ENCODE peak calls at places on chromosomes 4 and X, in nine cellular contexts. One of them, this sample, is unnamed.

GRCh38 chr4:16225681-16225995 is 633 bp downstream of the TAPT1 start:
- DNase-seq in cardiac fibroblast: peak; percentile 22
- DNase-seq in stimulated activated CD4-positive, alpha-beta T cell treated with anti-CD3 and anti-CD28 coated beads, TNF-alpha, amount 100 ng/mL, for 4 hours: no peak
- DNase-seq in activated T-cell treated with anti-CD3 and anti-CD28 coated beads, Interleukin-2, amount 50 U/mL, for 1 hour: no peak
- DNase-seq in left lung: no peak
- DNase-seq in T1000: no peak
- DNase-seq in H7: no peak
- DNase-seq in astrocyte of the spinal cord: no peak
- DNase-seq in occipital lobe: no peak
- DNase-seq in this sample: no peak

GRCh38 chrX:2610246-2611170 is 80.6 kb upstream of the CD99 start:
- DNase-seq in cardiac fibroblast: peak; percentile 60
- DNase-seq in stimulated activated CD4-positive, alpha-beta T cell treated with anti-CD3 and anti-CD28 coated beads, TNF-alpha, amount 100 ng/mL, for 4 hours: no peak
- DNase-seq in activated T-cell treated with anti-CD3 and anti-CD28 coated beads, Interleukin-2, amount 50 U/mL, for 1 hour: no peak
- DNase-seq in left lung: no peak
- DNase-seq in T1000: no peak
- DNase-seq in H7: no peak
- DNase-seq in astrocyte of the spinal cord: peak; percentile 12
- DNase-seq in occipital lobe: no peak
- DNase-seq in this sample: no peak

GRCh38 chrX:150664290-150664689 is 28.9 kb upstream of the MTMR1 start:
- DNase-seq in cardiac fibroblast: no peak
- DNase-seq in stimulated activated CD4-positive, alpha-beta T cell treated with anti-CD3 and anti-CD28 coated beads, TNF-alpha, amount 100 ng/mL, for 4 hours: no peak
- DNase-seq in activated T-cell treated with anti-CD3 and anti-CD28 coated beads, Interleukin-2, amount 50 U/mL, for 1 hour: no peak
- DNase-seq in left lung: no peak
- DNase-seq in T1000: no peak
- DNase-seq in H7: no peak
- DNase-seq in astrocyte of the spinal cord: no peak
- DNase-seq in occipital lobe: no peak
- DNase-seq in this sample: no peak

GRCh38 chrX:135509885-135510284 is 10.6 kb upstream of the INTS6L start:
- DNase-seq in cardiac fibroblast: no peak
- DNase-seq in stimulated activated CD4-positive, alpha-beta T cell treated with anti-CD3 and anti-CD28 coated beads, TNF-alpha, amount 100 ng/mL, for 4 hours: no peak
- DNase-seq in activated T-cell treated with anti-CD3 and anti-CD28 coated beads, Interleukin-2, amount 50 U/mL, for 1 hour: no peak
- DNase-seq in left lung: no peak
- DNase-seq in T1000: no peak
- DNase-seq in H7: no peak
- DNase-seq in astrocyte of the spinal cord: no peak
- DNase-seq in occipital lobe: no peak
- DNase-seq in this sample: no peak

GRCh38 chr4:69717778-69718177 is 42.6 kb downstream of the SULT1B1 start:
- DNase-seq in cardiac fibroblast: no peak
- DNase-seq in stimulated activated CD4-positive, alpha-beta T cell treated with anti-CD3 and anti-CD28 coated beads, TNF-alpha, amount 100 ng/mL, for 4 hours: no peak
- DNase-seq in activated T-cell treated with anti-CD3 and anti-CD28 coated beads, Interleukin-2, amount 50 U/mL, for 1 hour: no peak
- DNase-seq in left lung: no peak
- DNase-seq in T1000: no peak
- DNase-seq in H7: no peak
- DNase-seq in astrocyte of the spinal cord: no peak
- DNase-seq in occipital lobe: no peak
- DNase-seq in this sample: no peak

GRCh38 chr4:139247241-139247640 is 32.8 kb downstream of the MGARP start:
- DNase-seq in cardiac fibroblast: peak; percentile 56
- DNase-seq in stimulated activated CD4-positive, alpha-beta T cell treated with anti-CD3 and anti-CD28 coated beads, TNF-alpha, amount 100 ng/mL, for 4 hours: no peak
- DNase-seq in activated T-cell treated with anti-CD3 and anti-CD28 coated beads, Interleukin-2, amount 50 U/mL, for 1 hour: no peak
- DNase-seq in left lung: no peak
- DNase-seq in T1000: no peak
- DNase-seq in H7: no peak
- DNase-seq in astrocyte of the spinal cord: peak; percentile 33
- DNase-seq in occipital lobe: no peak
- DNase-seq in this sample: no peak

GRCh38 chr4:185512516-185512915 is 22.8 kb downstream of the PDLIM3 start:
- DNase-seq in cardiac fibroblast: peak; percentile 72
- DNase-seq in stimulated activated CD4-positive, alpha-beta T cell treated with anti-CD3 and anti-CD28 coated beads, TNF-alpha, amount 100 ng/mL, for 4 hours: no peak
- DNase-seq in activated T-cell treated with anti-CD3 and anti-CD28 coated beads, Interleukin-2, amount 50 U/mL, for 1 hour: no peak
- DNase-seq in left lung: no peak
- DNase-seq in T1000: no peak
- DNase-seq in H7: no peak
- DNase-seq in astrocyte of the spinal cord: peak; percentile 50
- DNase-seq in occipital lobe: no peak
- DNase-seq in this sample: no peak

GRCh38 chr4:96606451-96606850 is 766.6 kb downstream of the PDHA2 start:
- DNase-seq in cardiac fibroblast: no peak
- DNase-seq in stimulated activated CD4-positive, alpha-beta T cell treated with anti-CD3 and anti-CD28 coated beads, TNF-alpha, amount 100 ng/mL, for 4 hours: no peak
- DNase-seq in activated T-cell treated with anti-CD3 and anti-CD28 coated beads, Interleukin-2, amount 50 U/mL, for 1 hour: no peak
- DNase-seq in left lung: no peak
- DNase-seq in T1000: no peak
- DNase-seq in H7: no peak
- DNase-seq in astrocyte of the spinal cord: no peak
- DNase-seq in occipital lobe: no peak
- DNase-seq in this sample: no peak

GRCh38 chr4:53923921-53924320 is 140.5 kb downstream of the CHIC2 start:
- DNase-seq in cardiac fibroblast: no peak
- DNase-seq in stimulated activated CD4-positive, alpha-beta T cell treated with anti-CD3 and anti-CD28 coated beads, TNF-alpha, amount 100 ng/mL, for 4 hours: no peak
- DNase-seq in activated T-cell treated with anti-CD3 and anti-CD28 coated beads, Interleukin-2, amount 50 U/mL, for 1 hour: no peak
- DNase-seq in left lung: no peak
- DNase-seq in T1000: no peak
- DNase-seq in H7: no peak
- DNase-seq in astrocyte of the spinal cord: no peak
- DNase-seq in occipital lobe: no peak
- DNase-seq in this sample: no peak

GRCh38 chrX:46376246-46376885 is 168.9 kb downstream of the ZNF674 start:
- DNase-seq in cardiac fibroblast: peak; percentile 74
- DNase-seq in stimulated activated CD4-positive, alpha-beta T cell treated with anti-CD3 and anti-CD28 coated beads, TNF-alpha, amount 100 ng/mL, for 4 hours: peak; percentile 6
- DNase-seq in activated T-cell treated with anti-CD3 and anti-CD28 coated beads, Interleukin-2, amount 50 U/mL, for 1 hour: no peak
- DNase-seq in left lung: no peak
- DNase-seq in T1000: no peak
- DNase-seq in H7: peak; percentile 22
- DNase-seq in astrocyte of the spinal cord: peak; percentile 76
- DNase-seq in occipital lobe: no peak
- DNase-seq in this sample: peak; percentile 73

GRCh38 chr4:119823891-119824290 is 195.3 kb upstream of the PDE5A start:
- DNase-seq in cardiac fibroblast: no peak
- DNase-seq in stimulated activated CD4-positive, alpha-beta T cell treated with anti-CD3 and anti-CD28 coated beads, TNF-alpha, amount 100 ng/mL, for 4 hours: no peak
- DNase-seq in activated T-cell treated with anti-CD3 and anti-CD28 coated beads, Interleukin-2, amount 50 U/mL, for 1 hour: no peak
- DNase-seq in left lung: no peak
- DNase-seq in T1000: no peak
- DNase-seq in H7: no peak
- DNase-seq in astrocyte of the spinal cord: no peak
- DNase-seq in occipital lobe: no peak
- DNase-seq in this sample: no peak

GRCh38 chrX:115017455-115017854 is at the start of gene IL13RA2:
- DNase-seq in cardiac fibroblast: peak; percentile 25
- DNase-seq in stimulated activated CD4-positive, alpha-beta T cell treated with anti-CD3 and anti-CD28 coated beads, TNF-alpha, amount 100 ng/mL, for 4 hours: no peak
- DNase-seq in activated T-cell treated with anti-CD3 and anti-CD28 coated beads, Interleukin-2, amount 50 U/mL, for 1 hour: no peak
- DNase-seq in left lung: no peak
- DNase-seq in T1000: no peak
- DNase-seq in H7: no peak
- DNase-seq in astrocyte of the spinal cord: no peak
- DNase-seq in occipital lobe: no peak
- DNase-seq in this sample: peak; percentile 35

GRCh38 chr4:168514249-168514852 is 17.5 kb downstream of the PALLD start:
- DNase-seq in cardiac fibroblast: peak; percentile 75
- DNase-seq in stimulated activated CD4-positive, alpha-beta T cell treated with anti-CD3 and anti-CD28 coated beads, TNF-alpha, amount 100 ng/mL, for 4 hours: no peak
- DNase-seq in activated T-cell treated with anti-CD3 and anti-CD28 coated beads, Interleukin-2, amount 50 U/mL, for 1 hour: no peak
- DNase-seq in left lung: no peak
- DNase-seq in T1000: no peak
- DNase-seq in H7: no peak
- DNase-seq in astrocyte of the spinal cord: peak; percentile 67
- DNase-seq in occipital lobe: no peak
- DNase-seq in this sample: no peak

GRCh38 chrX:38805294-38806053 is 4.2 kb downstream of the MID1IP1 start:
- DNase-seq in cardiac fibroblast: peak; percentile 82
- DNase-seq in stimulated activated CD4-positive, alpha-beta T cell treated with anti-CD3 and anti-CD28 coated beads, TNF-alpha, amount 100 ng/mL, for 4 hours: peak; percentile 37
- DNase-seq in activated T-cell treated with anti-CD3 and anti-CD28 coated beads, Interleukin-2, amount 50 U/mL, for 1 hour: peak; percentile 72
- DNase-seq in left lung: peak; percentile 92
- DNase-seq in T1000: peak; percentile 18
- DNase-seq in H7: peak; percentile 62
- DNase-seq in astrocyte of the spinal cord: peak; percentile 81
- DNase-seq in occipital lobe: peak; percentile 8
- DNase-seq in this sample: peak; percentile 70

GRCh38 chrX:111854778-111855490 is 21.0 kb upstream of the TRPC5OS start:
- DNase-seq in cardiac fibroblast: no peak
- DNase-seq in stimulated activated CD4-positive, alpha-beta T cell treated with anti-CD3 and anti-CD28 coated beads, TNF-alpha, amount 100 ng/mL, for 4 hours: no peak
- DNase-seq in activated T-cell treated with anti-CD3 and anti-CD28 coated beads, Interleukin-2, amount 50 U/mL, for 1 hour: no peak
- DNase-seq in left lung: no peak
- DNase-seq in T1000: no peak
- DNase-seq in H7: peak; percentile 37
- DNase-seq in astrocyte of the spinal cord: no peak
- DNase-seq in occipital lobe: no peak
- DNase-seq in this sample: peak; percentile 14

GRCh38 chrX:150162141-150162540 is 201.0 kb upstream of the MAMLD1 start:
- DNase-seq in cardiac fibroblast: peak; percentile 25
- DNase-seq in stimulated activated CD4-positive, alpha-beta T cell treated with anti-CD3 and anti-CD28 coated beads, TNF-alpha, amount 100 ng/mL, for 4 hours: no peak
- DNase-seq in activated T-cell treated with anti-CD3 and anti-CD28 coated beads, Interleukin-2, amount 50 U/mL, for 1 hour: no peak
- DNase-seq in left lung: no peak
- DNase-seq in T1000: no peak
- DNase-seq in H7: no peak
- DNase-seq in astrocyte of the spinal cord: no peak
- DNase-seq in occipital lobe: no peak
- DNase-seq in this sample: no peak

GRCh38 chr4:1331591-1332353 is 15.2 kb upstream of the UVSSA start:
- DNase-seq in cardiac fibroblast: no peak
- DNase-seq in stimulated activated CD4-positive, alpha-beta T cell treated with anti-CD3 and anti-CD28 coated beads, TNF-alpha, amount 100 ng/mL, for 4 hours: no peak
- DNase-seq in activated T-cell treated with anti-CD3 and anti-CD28 coated beads, Interleukin-2, amount 50 U/mL, for 1 hour: no peak
- DNase-seq in left lung: peak; percentile 64
- DNase-seq in T1000: no peak
- DNase-seq in H7: no peak
- DNase-seq in astrocyte of the spinal cord: no peak
- DNase-seq in occipital lobe: no peak
- DNase-seq in this sample: no peak

GRCh38 chr4:124090007-124090406 is 622.5 kb downstream of the ANKRD50 start:
- DNase-seq in cardiac fibroblast: no peak
- DNase-seq in stimulated activated CD4-positive, alpha-beta T cell treated with anti-CD3 and anti-CD28 coated beads, TNF-alpha, amount 100 ng/mL, for 4 hours: no peak
- DNase-seq in activated T-cell treated with anti-CD3 and anti-CD28 coated beads, Interleukin-2, amount 50 U/mL, for 1 hour: no peak
- DNase-seq in left lung: no peak
- DNase-seq in T1000: no peak
- DNase-seq in H7: no peak
- DNase-seq in astrocyte of the spinal cord: no peak
- DNase-seq in occipital lobe: no peak
- DNase-seq in this sample: no peak

GRCh38 chr4:110236324-110236723 is 37.9 kb upstream of the ELOVL6 start:
- DNase-seq in cardiac fibroblast: no peak
- DNase-seq in stimulated activated CD4-positive, alpha-beta T cell treated with anti-CD3 and anti-CD28 coated beads, TNF-alpha, amount 100 ng/mL, for 4 hours: no peak
- DNase-seq in activated T-cell treated with anti-CD3 and anti-CD28 coated beads, Interleukin-2, amount 50 U/mL, for 1 hour: no peak
- DNase-seq in left lung: no peak
- DNase-seq in T1000: no peak
- DNase-seq in H7: no peak
- DNase-seq in astrocyte of the spinal cord: no peak
- DNase-seq in occipital lobe: no peak
- DNase-seq in this sample: no peak

GRCh38 chr4:79923290-79923689 is 149.7 kb downstream of the ANTXR2 start:
- DNase-seq in cardiac fibroblast: no peak
- DNase-seq in stimulated activated CD4-positive, alpha-beta T cell treated with anti-CD3 and anti-CD28 coated beads, TNF-alpha, amount 100 ng/mL, for 4 hours: no peak
- DNase-seq in activated T-cell treated with anti-CD3 and anti-CD28 coated beads, Interleukin-2, amount 50 U/mL, for 1 hour: no peak
- DNase-seq in left lung: no peak
- DNase-seq in T1000: no peak
- DNase-seq in H7: no peak
- DNase-seq in astrocyte of the spinal cord: no peak
- DNase-seq in occipital lobe: no peak
- DNase-seq in this sample: no peak

GRCh38 chr4:83389756-83390505 is 55.3 kb upstream of the HPSE start:
- DNase-seq in cardiac fibroblast: no peak
- DNase-seq in stimulated activated CD4-positive, alpha-beta T cell treated with anti-CD3 and anti-CD28 coated beads, TNF-alpha, amount 100 ng/mL, for 4 hours: no peak
- DNase-seq in activated T-cell treated with anti-CD3 and anti-CD28 coated beads, Interleukin-2, amount 50 U/mL, for 1 hour: no peak
- DNase-seq in left lung: no peak
- DNase-seq in T1000: no peak
- DNase-seq in H7: peak; percentile 22
- DNase-seq in astrocyte of the spinal cord: no peak
- DNase-seq in occipital lobe: no peak
- DNase-seq in this sample: no peak

GRCh38 chr4:165136529-165136928 is 23.9 kb upstream of the TMEM192 start:
- DNase-seq in cardiac fibroblast: no peak
- DNase-seq in stimulated activated CD4-positive, alpha-beta T cell treated with anti-CD3 and anti-CD28 coated beads, TNF-alpha, amount 100 ng/mL, for 4 hours: no peak
- DNase-seq in activated T-cell treated with anti-CD3 and anti-CD28 coated beads, Interleukin-2, amount 50 U/mL, for 1 hour: no peak
- DNase-seq in left lung: no peak
- DNase-seq in T1000: no peak
- DNase-seq in H7: no peak
- DNase-seq in astrocyte of the spinal cord: no peak
- DNase-seq in occipital lobe: no peak
- DNase-seq in this sample: no peak

GRCh38 chrX:16892504-16893362 is 22.6 kb upstream of the RBBP7 start:
- DNase-seq in cardiac fibroblast: peak; percentile 82
- DNase-seq in stimulated activated CD4-positive, alpha-beta T cell treated with anti-CD3 and anti-CD28 coated beads, TNF-alpha, amount 100 ng/mL, for 4 hours: no peak
- DNase-seq in activated T-cell treated with anti-CD3 and anti-CD28 coated beads, Interleukin-2, amount 50 U/mL, for 1 hour: peak; percentile 46
- DNase-seq in left lung: no peak
- DNase-seq in T1000: no peak
- DNase-seq in H7: peak; percentile 82
- DNase-seq in astrocyte of the spinal cord: peak; percentile 77
- DNase-seq in occipital lobe: peak; percentile 36
- DNase-seq in this sample: peak; percentile 91

GRCh38 chr4:189046642-189047041 is 894.0 kb upstream of the FRG1 start:
- DNase-seq in cardiac fibroblast: peak; percentile 59
- DNase-seq in stimulated activated CD4-positive, alpha-beta T cell treated with anti-CD3 and anti-CD28 coated beads, TNF-alpha, amount 100 ng/mL, for 4 hours: no peak
- DNase-seq in activated T-cell treated with anti-CD3 and anti-CD28 coated beads, Interleukin-2, amount 50 U/mL, for 1 hour: no peak
- DNase-seq in left lung: no peak
- DNase-seq in T1000: no peak
- DNase-seq in H7: peak; percentile 42
- DNase-seq in astrocyte of the spinal cord: peak; percentile 36
- DNase-seq in occipital lobe: no peak
- DNase-seq in this sample: no peak

GRCh38 chr4:130478406-130478805 is 1382.5 kb downstream of the C4orf33 start:
- DNase-seq in cardiac fibroblast: peak; percentile 96
- DNase-seq in stimulated activated CD4-positive, alpha-beta T cell treated with anti-CD3 and anti-CD28 coated beads, TNF-alpha, amount 100 ng/mL, for 4 hours: no peak
- DNase-seq in activated T-cell treated with anti-CD3 and anti-CD28 coated beads, Interleukin-2, amount 50 U/mL, for 1 hour: no peak
- DNase-seq in left lung: no peak
- DNase-seq in T1000: no peak
- DNase-seq in H7: no peak
- DNase-seq in astrocyte of the spinal cord: peak; percentile 30
- DNase-seq in occipital lobe: no peak
- DNase-seq in this sample: no peak

GRCh38 chr4:108204518-108204917 is 35.8 kb upstream of the LEF1 start:
- DNase-seq in cardiac fibroblast: no peak
- DNase-seq in stimulated activated CD4-positive, alpha-beta T cell treated with anti-CD3 and anti-CD28 coated beads, TNF-alpha, amount 100 ng/mL, for 4 hours: no peak
- DNase-seq in activated T-cell treated with anti-CD3 and anti-CD28 coated beads, Interleukin-2, amount 50 U/mL, for 1 hour: no peak
- DNase-seq in left lung: no peak
- DNase-seq in T1000: no peak
- DNase-seq in H7: no peak
- DNase-seq in astrocyte of the spinal cord: peak; percentile 16
- DNase-seq in occipital lobe: no peak
- DNase-seq in this sample: no peak

GRCh38 chr4:6582889-6583504 is 8.0 kb downstream of the MAN2B2 start:
- DNase-seq in cardiac fibroblast: peak; percentile 59
- DNase-seq in stimulated activated CD4-positive, alpha-beta T cell treated with anti-CD3 and anti-CD28 coated beads, TNF-alpha, amount 100 ng/mL, for 4 hours: no peak
- DNase-seq in activated T-cell treated with anti-CD3 and anti-CD28 coated beads, Interleukin-2, amount 50 U/mL, for 1 hour: no peak
- DNase-seq in left lung: peak; percentile 6
- DNase-seq in T1000: no peak
- DNase-seq in H7: peak; percentile 77
- DNase-seq in astrocyte of the spinal cord: peak; percentile 25
- DNase-seq in occipital lobe: no peak
- DNase-seq in this sample: peak; percentile 8

GRCh38 chrX:16205840-16206239 is 38.6 kb downstream of the MAGEB17 start:
- DNase-seq in cardiac fibroblast: peak; percentile 4
- DNase-seq in stimulated activated CD4-positive, alpha-beta T cell treated with anti-CD3 and anti-CD28 coated beads, TNF-alpha, amount 100 ng/mL, for 4 hours: no peak
- DNase-seq in activated T-cell treated with anti-CD3 and anti-CD28 coated beads, Interleukin-2, amount 50 U/mL, for 1 hour: no peak
- DNase-seq in left lung: no peak
- DNase-seq in T1000: no peak
- DNase-seq in H7: no peak
- DNase-seq in astrocyte of the spinal cord: no peak
- DNase-seq in occipital lobe: no peak
- DNase-seq in this sample: no peak

GRCh38 chrX:10569946-10570345 is 50.4 kb downstream of the MID1 start:
- DNase-seq in cardiac fibroblast: peak; percentile 46
- DNase-seq in stimulated activated CD4-positive, alpha-beta T cell treated with anti-CD3 and anti-CD28 coated beads, TNF-alpha, amount 100 ng/mL, for 4 hours: no peak
- DNase-seq in activated T-cell treated with anti-CD3 and anti-CD28 coated beads, Interleukin-2, amount 50 U/mL, for 1 hour: no peak
- DNase-seq in left lung: no peak
- DNase-seq in T1000: no peak
- DNase-seq in H7: no peak
- DNase-seq in astrocyte of the spinal cord: no peak
- DNase-seq in occipital lobe: peak; percentile 1
- DNase-seq in this sample: no peak

GRCh38 chr4:973431-974397 is at the start of gene DGKQ:
- DNase-seq in cardiac fibroblast: peak; percentile 82
- DNase-seq in stimulated activated CD4-positive, alpha-beta T cell treated with anti-CD3 and anti-CD28 coated beads, TNF-alpha, amount 100 ng/mL, for 4 hours: peak; percentile 84
- DNase-seq in activated T-cell treated with anti-CD3 and anti-CD28 coated beads, Interleukin-2, amount 50 U/mL, for 1 hour: peak; percentile 96
- DNase-seq in left lung: peak; percentile 97
- DNase-seq in T1000: peak; percentile 89
- DNase-seq in H7: peak; percentile 100
- DNase-seq in astrocyte of the spinal cord: peak; percentile 77
- DNase-seq in occipital lobe: peak; percentile 87
- DNase-seq in this sample: peak; percentile 60

GRCh38 chr4:181956502-181956901 is 286.7 kb upstream of the TENM3 start:
- DNase-seq in cardiac fibroblast: peak; percentile 3
- DNase-seq in stimulated activated CD4-positive, alpha-beta T cell treated with anti-CD3 and anti-CD28 coated beads, TNF-alpha, amount 100 ng/mL, for 4 hours: no peak
- DNase-seq in activated T-cell treated with anti-CD3 and anti-CD28 coated beads, Interleukin-2, amount 50 U/mL, for 1 hour: no peak
- DNase-seq in left lung: no peak
- DNase-seq in T1000: no peak
- DNase-seq in H7: no peak
- DNase-seq in astrocyte of the spinal cord: no peak
- DNase-seq in occipital lobe: no peak
- DNase-seq in this sample: no peak

This sample was measured in HAP-1.